ENCODE peak calls at places on chromosomes 11 and 22, in eight cellular contexts. Y is nephron progenitor cell; Q is RPMI7951; T is effector memory CD4-positive, alpha-beta T cell; A is stimulated activated CD4-positive, alpha-beta T cell treated with anti-CD3 and anti-CD28 coated beads, Interleukin-12 subunit alpha, Interleukin-12 subunit beta, amount 100 ng/mL, for 24 hours; P is activated gamma-delta T cell treated with anti-CD3 and anti-CD28 coated beads, Interleukin-2, amount 50 U/mL, for 16 hours; F is activated naive CD4-positive, alpha-beta T cell; R is EL. M is an unnamed sample.
A peak's percentile ranks its signal among the peaks of the same experiment; 100 is the strongest.

GRCh38 chr11:8686325-8686724 is 3.7 kb downstream of the RPL27A start:
- DNase-seq in Y (no peak), Q (no peak), T (no peak), A (no peak), P (no peak), F (no peak), R (no peak), M (no peak)

GRCh38 chr11:106986261-106986660 is 32.0 kb downstream of the GUCY1A2 start:
- DNase-seq in Y (no peak), Q (peak; percentile 34), T (no peak), A (no peak), P (no peak), F (no peak), R (peak; percentile 88), M (no peak)

GRCh38 chr22:19336133-19337075 is 44.9 kb upstream of the CLTCL1 start:
- DNase-seq in Y (no peak), Q (no peak), T (no peak), A (no peak), P (no peak), F (no peak), R (no peak), M (no peak)

GRCh38 chr11:118230088-118230487 is 5.3 kb upstream of the JAML start:
- DNase-seq in Y (no peak), Q (no peak), T (peak; percentile 50), A (no peak), P (peak; percentile 39), F (no peak), R (no peak), M (no peak)

GRCh38 chr11:20596629-20597129 is 2.7 kb upstream of the SLC6A5 start:
- DNase-seq in Y (peak; percentile 17), Q (no peak), T (no peak), A (no peak), P (no peak), F (no peak), R (no peak), M (no peak)

GRCh38 chr11:12517741-12518140 is 140.4 kb downstream of the PARVA start:
- DNase-seq in Y (no peak), Q (no peak), T (no peak), A (no peak), P (no peak), F (no peak), R (no peak), M (no peak)

GRCh38 chr11:133830931-133831907 is 14.1 kb downstream of the SPATA19 start:
- DNase-seq in Y (no peak), Q (no peak), T (no peak), A (no peak), P (no peak), F (no peak), R (no peak), M (no peak)

GRCh38 chr22:43631201-43631600 is 180.9 kb downstream of the EFCAB6 start:
- DNase-seq in Y (no peak), Q (no peak), T (no peak), A (no peak), P (no peak), F (no peak), R (no peak), M (no peak)

GRCh38 chr22:43337385-43337784 is 5.8 kb downstream of the SCUBE1 start:
- DNase-seq in Y (no peak), Q (peak; percentile 83), T (no peak), A (no peak), P (no peak), F (no peak), R (no peak), M (no peak)

GRCh38 chr22:28710112-28710888 is 30.7 kb upstream of the TTC28 start:
- DNase-seq in Y (no peak), Q (peak; percentile 59), T (no peak), A (no peak), P (no peak), F (no peak), R (peak; percentile 87), M (peak; percentile 29)

GRCh38 chr11:6737872-6738466 is 33.8 kb downstream of the OR2AG2 start:
- DNase-seq in Y (peak; percentile 27), Q (peak; percentile 49), T (peak; percentile 33), A (no peak), P (peak; percentile 58), F (no peak), R (peak; percentile 51), M (peak; percentile 63)

GRCh38 chr11:19723572-19724342 is 11.1 kb downstream of the NAV2 start:
- DNase-seq in Y (no peak), Q (peak; percentile 98), T (peak; percentile 42), A (no peak), P (peak; percentile 24), F (no peak), R (peak; percentile 48), M (peak; percentile 92)

GRCh38 chr11:2687782-2688191 is 12.0 kb downstream of the KCNQ1OT1 start:
- DNase-seq in Y (peak; percentile 47), Q (no peak), T (no peak), A (no peak), P (no peak), F (no peak), R (no peak), M (no peak)

GRCh38 chr11:82731691-82732277 is 1.9 kb downstream of the FAM181B start:
- DNase-seq in Y (no peak), Q (no peak), T (no peak), A (no peak), P (no peak), F (no peak), R (no peak), M (no peak)

GRCh38 chr22:43213066-43213465 is 26.1 kb upstream of the TTLL12 start:
- DNase-seq in Y (peak; percentile 64), Q (no peak), T (no peak), A (no peak), P (no peak), F (no peak), R (no peak), M (no peak)